ENCODE peak calls at places on chromosomes 13 and 19, in ten cellular contexts. C, F, X, B, J, V, A, K, N and R are unnamed samples. For H3K4me1, the result is how much of the 10 kb centered on the place peaks cover.

GRCh38 chr13:110698689-110699088 is 7.2 kb downstream of the CARS2 start:
- DNase-seq in C (no peak), V (no peak), X (no peak), F (no peak), J (no peak), A (no peak), K (no peak), B (no peak), N (no peak), R (no peak)

GRCh38 chr13:40026741-40027140 is 371.3 kb downstream of the COG6 start:
- DNase-seq in C (no peak), V (no peak), J (no peak), X (no peak), K (no peak), A (no peak), B (no peak), N (no peak), F (no peak), R (no peak)

GRCh38 chr13:44171151-44171550 is 202.5 kb upstream of the SERP2 start:
- DNase-seq in K (no peak), C (no peak), F (no peak), A (no peak), V (no peak), N (no peak), X (no peak), B (no peak), J (no peak), R (no peak)

GRCh38 chr13:113902956-113903355 is 39.1 kb upstream of the GAS6 start:
- DNase-seq in X (peak), A (no peak), F (no peak), N (no peak), V (peak), K (no peak), B (no peak), J (no peak), C (no peak), R (no peak)

GRCh38 chr19:50776131-50776530 is 5.9 kb downstream of the GPR32 start:
- DNase-seq in B (no peak), F (no peak), J (no peak), A (no peak), V (no peak), X (no peak), N (no peak), C (no peak), K (no peak), R (no peak)

GRCh38 chr13:76868451-76868850 is 17.8 kb downstream of the KCTD12 start:
- DNase-seq in K (no peak), A (no peak), N (no peak), C (no peak), J (no peak), F (no peak), B (no peak), V (no peak), X (no peak), R (no peak)

GRCh38 chr13:83312194-83312593 is 570.1 kb downstream of the SLITRK1 start:
- DNase-seq in N (no peak), B (no peak), C (no peak), K (no peak), F (no peak), J (no peak), X (no peak), A (no peak), V (no peak), R (no peak)

GRCh38 chr13:40438022-40438692 is 228.3 kb downstream of the FOXO1 start:
- DNase-seq in V (no peak), K (no peak), B (no peak), J (no peak), C (no peak), N (no peak), F (no peak), X (no peak), A (no peak), R (peak)

GRCh38 chr19:15810335-15810734 is 5.1 kb downstream of the OR10H1 start:
- DNase-seq in F (no peak), J (no peak), X (no peak), A (peak), K (no peak), N (no peak), B (no peak), V (no peak), C (no peak), R (peak)

GRCh38 chr13:27353166-27353583 is 71.2 kb upstream of the GTF3A start:
- DNase-seq in C (no peak), J (no peak), B (no peak), N (no peak), F (no peak), K (no peak), V (no peak), A (no peak), X (no peak), R (peak)

GRCh38 chr13:33262069-33262487 is 23.5 kb downstream of the STARD13 start:
- DNase-seq in B (no peak), C (no peak), A (no peak), N (no peak), V (no peak), F (no peak), J (no peak), X (no peak), K (no peak), R (peak)

GRCh38 chr19:15563325-15563794 is 51.7 kb upstream of the CYP4F8 start:
- DNase-seq in B (no peak), C (no peak), N (no peak), A (no peak), V (no peak), K (no peak), F (no peak), J (peak), X (no peak), R (peak)

GRCh38 chr19:13597625-13598024 is 91.3 kb upstream of the CACNA1A start:
- DNase-seq in K (no peak), C (no peak), N (peak), V (no peak), X (no peak), A (peak), B (no peak), J (no peak), F (no peak), R (peak)

GRCh38 chr19:38213911-38214625 is 10.0 kb downstream of the DPF1 start:
- DNase-seq in K (no peak), J (no peak), C (no peak), V (no peak), N (peak), F (no peak), A (peak), X (no peak), B (no peak), R (no peak)

GRCh38 chr13:37648604-37649003 is 50.0 kb upstream of the POSTN start:
- DNase-seq in N (no peak), K (no peak), B (no peak), X (no peak), J (no peak), C (no peak), F (no peak), A (no peak), V (no peak), R (no peak)

GRCh38 chr13:110907951-110908898 is 6.6 kb downstream of the ANKRD10 start:
- DNase-seq in J (no peak), X (no peak), N (no peak), F (no peak), A (peak), B (no peak), K (no peak), V (no peak), C (no peak), R (peak)

GRCh38 chr19:42140125-42140754 is 8.0 kb upstream of the POU2F2 start:
- DNase-seq in K (no peak), C (peak), J (peak), B (peak), A (peak), V (no peak), N (no peak), X (no peak), F (no peak), R (peak)

GRCh38 chr13:110447801-110448200 is 113.7 kb downstream of the RAB20 start:
- DNase-seq in V (no peak), N (no peak), X (peak), J (no peak), C (no peak), B (no peak), K (no peak), A (no peak), F (no peak), R (no peak)

GRCh38 chr13:20219585-20219984 is 12.5 kb downstream of the GJB6 start:
- DNase-seq in X (no peak), B (no peak), C (no peak), J (no peak), A (no peak), N (no peak), V (no peak), F (no peak), K (no peak), R (no peak)

GRCh38 chr13:103386341-103386740 is 320.1 kb upstream of the SLC10A2 start:
- DNase-seq in A (peak), K (no peak), N (no peak), F (no peak), X (no peak), J (no peak), V (no peak), C (no peak), B (no peak), R (no peak)

GRCh38 chr13:80235559-80236296 is 105.2 kb downstream of the SPRY2 start:
- DNase-seq in X (no peak), A (peak), K (no peak), F (no peak), J (no peak), V (no peak), N (no peak), C (no peak), B (no peak), R (peak)

GRCh38 chr19:12400618-12401502 is at the start of gene ZNF799:
- DNase-seq in C (peak), F (peak), B (peak), N (peak), X (peak), J (peak), V (peak), K (peak), A (peak), R (peak)

GRCh38 chr13:32969516-32969941 is 46.7 kb upstream of the KL start:
- DNase-seq in K (no peak), J (no peak), V (no peak), A (no peak), X (no peak), B (no peak), C (no peak), N (no peak), F (no peak), R (no peak)

GRCh38 chr19:3479177-3479818 is 1.0 kb downstream of the SMIM24 start:
- DNase-seq in X (no peak), A (peak), F (no peak), N (peak), B (no peak), K (no peak), C (no peak), V (no peak), J (no peak), R (peak)

GRCh38 chr19:56765107-56765506 is 75.4 kb downstream of the PEG3 start:
- DNase-seq in K (no peak), B (peak), A (no peak), X (peak), J (peak), V (no peak), F (peak), C (peak), N (no peak), R (no peak)

GRCh38 chr19:50252111-50252886 is 48.9 kb downstream of the MYH14 start:
- DNase-seq in V (no peak), K (no peak), B (no peak), F (no peak), J (no peak), A (peak), C (no peak), N (no peak), X (no peak), R (no peak)

GRCh38 chr19:46211201-46211881 is 18.2 kb upstream of the IGFL1 start:
- DNase-seq in N (no peak), B (peak), J (no peak), K (no peak), C (peak), A (peak), F (no peak), X (no peak), V (no peak), R (no peak)

GRCh38 chr13:40476175-40476958 is 190.1 kb downstream of the FOXO1 start:
- DNase-seq in K (no peak), B (no peak), F (no peak), A (peak), X (no peak), J (no peak), V (no peak), N (no peak), C (no peak), R (no peak)

GRCh38 chr13:59776924-59777690 is 386.6 kb downstream of the DIAPH3 start:
- DNase-seq in K (no peak), X (no peak), V (no peak), A (no peak), N (no peak), F (no peak), C (no peak), B (no peak), J (no peak), R (no peak)

GRCh38 chr19:29429581-29429980 is 96.2 kb upstream of the VSTM2B start:
- DNase-seq in A (no peak), B (no peak), X (no peak), N (no peak), J (no peak), V (no peak), K (no peak), C (no peak), F (no peak), R (no peak)

GRCh38 chr13:44795176-44795575 is 194.1 kb downstream of the NUFIP1 start:
- DNase-seq in F (no peak), J (no peak), X (no peak), B (no peak), N (no peak), V (no peak), C (no peak), A (no peak), K (no peak), R (no peak)

GRCh38 chr19:49512970-49513745 is 697 bp downstream of the FCGRT start:
- DNase-seq in B (peak), X (no peak), F (peak), K (no peak), J (peak), C (peak), A (no peak), N (no peak), V (no peak), R (peak)

DNA sequence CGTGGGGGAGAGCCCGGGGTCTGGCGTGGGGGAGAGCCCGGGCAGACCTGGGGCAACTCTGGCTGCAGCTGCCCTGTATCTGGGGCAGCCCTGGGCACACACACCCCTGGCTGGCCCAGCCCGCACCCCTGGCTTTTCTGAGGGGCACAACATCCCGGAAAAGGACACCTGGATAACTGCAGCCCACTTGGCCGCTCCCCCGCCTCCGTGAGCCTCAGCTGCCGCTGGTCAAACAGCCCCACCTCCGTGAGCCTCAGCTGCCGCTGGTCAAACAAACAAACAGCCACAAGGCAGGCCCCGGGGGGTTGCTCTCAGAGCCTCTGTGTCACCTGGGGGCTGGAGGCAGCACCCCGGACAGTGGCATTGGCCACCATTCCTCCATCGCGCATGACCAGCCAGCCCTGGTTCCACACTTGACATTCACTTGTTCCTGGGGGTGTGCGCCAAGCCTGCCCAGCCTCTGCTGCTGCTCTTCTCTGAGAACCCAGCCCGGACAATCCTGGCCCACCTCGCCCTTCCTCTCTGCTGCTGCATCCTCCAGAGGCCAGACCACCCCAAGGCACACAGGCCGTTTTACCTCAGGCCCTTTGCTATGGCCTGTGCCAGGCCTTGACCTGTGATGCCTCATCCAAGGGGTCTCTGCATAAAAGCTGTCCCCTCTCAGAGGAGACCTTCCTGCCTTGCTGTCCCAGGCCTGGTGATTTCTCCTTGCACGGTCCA is 19.9 kb downstream of the CEBPG start:
- DNase-seq in F (peak), V (no peak), K (no peak), N (no peak), J (no peak), B (peak), C (peak), A (no peak), X (peak), R (no peak)
- H3K4me1 ChIP-seq in F (under half), V (half or more), K (half or more), N (under half), J (half or more), B (half or more), C (half or more), A (under half), X (half or more), R (under half)

GRCh38 chr13:97224544-97225324 is 2.6 kb downstream of the MBNL2 start:
- DNase-seq in X (no peak), B (no peak), J (no peak), A (no peak), N (peak), F (no peak), K (no peak), C (no peak), V (no peak), R (peak)
- H3K4me1 ChIP-seq in X (under half), B (under half), J (half or more), A (under half), N (under half), F (under half), K (under half), C (half or more), V (half or more), R (under half)

GRCh38 chr13:49567501-49567900 is 17.9 kb downstream of the RCBTB1 start:
- DNase-seq in F (no peak), A (no peak), N (no peak), J (no peak), B (no peak), X (no peak), K (no peak), C (no peak), V (no peak), R (no peak)

GRCh38 chr13:49560270-49561063 is 24.9 kb downstream of the RCBTB1 start:
- DNase-seq in J (no peak), A (peak), F (no peak), B (no peak), N (no peak), V (no peak), C (no peak), X (no peak), K (no peak), R (peak)

GRCh38 chr13:49561064-49561410 is 24.3 kb downstream of the RCBTB1 start:
- DNase-seq in C (no peak), K (no peak), A (peak), B (no peak), X (no peak), N (no peak), J (no peak), F (no peak), V (no peak), R (peak)

GRCh38 chr13:49559006-49559405 is 26.4 kb downstream of the RCBTB1 start:
- DNase-seq in B (no peak), X (no peak), C (no peak), J (no peak), F (no peak), N (no peak), A (no peak), V (no peak), K (no peak), R (no peak)

DNA sequence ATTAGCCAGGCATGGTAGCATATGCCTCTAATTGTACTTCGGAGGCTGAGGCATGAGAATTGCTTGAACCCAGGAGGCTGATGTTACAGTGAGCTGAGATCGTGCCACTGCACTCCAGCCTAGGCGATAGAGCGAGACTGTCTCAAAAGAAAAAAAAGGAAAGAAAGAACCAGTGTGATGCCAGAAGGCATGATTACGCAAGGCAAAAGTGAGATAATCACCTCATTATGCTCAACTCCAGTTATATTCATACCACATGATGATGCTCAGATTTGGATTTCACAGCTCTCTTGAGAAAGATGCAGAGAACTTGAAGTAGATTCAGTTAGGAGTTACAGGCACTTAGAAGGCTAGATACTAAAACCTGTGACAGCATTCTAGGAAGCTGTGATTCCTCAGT is 21.8 kb downstream of the RCBTB1 start:
- DNase-seq in J (no peak), A (no peak), X (no peak), K (no peak), C (no peak), N (no peak), V (no peak), B (no peak), F (no peak), R (no peak)
- H3K4me1 ChIP-seq in J (under half), A (under half), X (under half), K (under half), C (under half), N (under half), V (under half), B (under half), F (under half), R (under half)

GRCh38 chr19:35213678-35214632 is 14.6 kb downstream of the FAM187B start:
- DNase-seq in N (peak), K (peak), J (no peak), V (no peak), A (peak), X (peak), F (no peak), B (peak), C (peak), R (peak)
- H3K4me1 ChIP-seq in N (under half), K (under half), J (under half), V (under half), A (under half), X (under half), F (under half), B (under half), C (half or more), R (under half)

DNA sequence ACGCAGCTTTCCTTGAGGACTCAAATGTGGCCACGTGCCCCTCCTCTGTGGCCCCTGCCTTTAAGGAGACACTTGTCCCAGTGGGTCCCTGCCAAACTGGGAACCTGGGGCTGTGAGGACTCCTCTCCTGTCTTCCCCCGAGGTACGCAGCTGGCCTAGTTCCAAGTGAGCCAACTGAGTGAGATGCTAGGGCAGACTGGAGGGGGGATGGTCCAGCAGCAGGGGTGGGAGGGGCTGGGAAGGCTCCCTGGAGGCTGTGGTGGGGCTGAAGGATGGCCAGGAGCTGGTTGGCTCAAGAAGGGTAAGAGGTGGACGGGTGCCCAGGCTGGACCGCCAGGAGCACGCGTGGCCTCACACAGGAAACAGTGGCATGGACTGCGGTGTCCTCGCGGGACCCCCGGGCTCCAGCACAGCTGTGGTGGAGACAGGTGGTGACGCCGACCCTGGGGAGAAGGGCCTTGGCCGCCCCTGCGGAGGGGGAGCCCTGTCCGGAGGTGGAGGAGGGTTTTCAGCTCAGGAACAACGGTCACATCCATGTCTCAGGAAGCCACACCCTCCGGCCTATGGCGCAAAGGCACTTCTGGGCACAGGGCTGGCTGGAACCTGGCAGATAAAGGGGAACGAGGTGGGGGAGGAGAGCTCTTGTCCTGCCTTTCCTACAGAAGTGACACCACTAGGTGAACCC is 45.8 kb downstream of the MLLT1 start:
- DNase-seq in N (no peak), C (peak), X (no peak), B (peak), V (no peak), A (no peak), J (peak), F (peak), K (no peak), R (peak)
- H3K4me1 ChIP-seq in N (under half), C (half or more), X (half or more), B (half or more), V (half or more), A (under half), J (half or more), F (under half), K (half or more), R (under half)

GRCh38 chr19:19527371-19527656 is 1.4 kb upstream of the YJEFN3 start:
- DNase-seq in B (no peak), C (no peak), K (no peak), V (no peak), N (no peak), A (no peak), F (no peak), X (no peak), J (no peak), R (no peak)
- H3K4me1 ChIP-seq in B (under half), C (under half), K (under half), V (under half), N (under half), A (under half), F (under half), X (under half), J (under half), R (under half)